ENCODE peak calls at places on chromosome X, in seven cellular contexts. G, Q, H, Z, X, K and S are unnamed samples. For H3K4me1, the result is how much of the 10 kb centered on the place peaks cover.

GRCh38 chrX:113492895-113493294 is 652.3 kb upstream of the AMOT start:
- DNase-seq in G (no peak), Q (no peak), H (no peak), Z (no peak), X (no peak), K (no peak), S (no peak)

GRCh38 chrX:46912673-46913491 is 661 bp downstream of the JADE3 start:
- DNase-seq in G (peak), Q (peak), H (peak), Z (peak), X (peak), K (peak), S (peak)

GRCh38 chrX:134423606-134424005 is 36.4 kb upstream of the HPRT1 start:
- DNase-seq in G (peak), Q (no peak), H (peak), Z (no peak), X (no peak), K (peak), S (no peak)

GRCh38 chrX:39969099-39969825 is 128.5 kb downstream of the BCOR start:
- DNase-seq in G (no peak), Q (no peak), H (no peak), Z (no peak), X (peak), K (no peak), S (peak)

GRCh38 chrX:12007881-12008280 is 130.4 kb upstream of the FRMPD4 start:
- DNase-seq in G (peak), Q (no peak), H (no peak), Z (no peak), X (no peak), K (peak), S (no peak)

GRCh38 chrX:120741452-120741851 is 111.6 kb upstream of the C1GALT1C1 start:
- DNase-seq in G (no peak), Q (no peak), H (no peak), Z (no peak), X (no peak), K (no peak), S (no peak)

GRCh38 chrX:140817943-140818342 is 108.4 kb downstream of the LINC00632 start:
- DNase-seq in G (peak), Q (no peak), H (no peak), Z (no peak), X (no peak), K (peak), S (no peak)

GRCh38 chrX:23202316-23202715 is 132.3 kb upstream of the PTCHD1 start:
- DNase-seq in G (no peak), Q (no peak), H (no peak), Z (no peak), X (no peak), K (no peak), S (no peak)

GRCh38 chrX:116436358-116436816 is at the start of gene SLC6A14:
- DNase-seq in G (no peak), Q (no peak), H (peak), Z (no peak), X (no peak), K (no peak), S (no peak)

GRCh38 chrX:42128587-42128986 is 205.2 kb upstream of the CASK start:
- DNase-seq in G (no peak), Q (no peak), H (no peak), Z (no peak), X (no peak), K (no peak), S (no peak)

GRCh38 chrX:140766024-140766611 is 56.6 kb downstream of the LINC00632 start:
- DNase-seq in G (no peak), Q (no peak), H (peak), Z (peak), X (peak), K (peak), S (no peak)

GRCh38 chrX:119729408-119730201 is 28.8 kb upstream of the SOWAHD start:
- DNase-seq in G (peak), Q (peak), H (peak), Z (no peak), X (peak), K (peak), S (no peak)

GRCh38 chrX:39894626-39895025 is 203.1 kb downstream of the BCOR start:
- DNase-seq in G (no peak), Q (no peak), H (no peak), Z (no peak), X (no peak), K (no peak), S (no peak)

GRCh38 chrX:71536285-71536684 is 3.4 kb downstream of the OGT start:
- DNase-seq in G (no peak), Q (no peak), H (no peak), Z (no peak), X (no peak), K (no peak), S (no peak)

GRCh38 chrX:115147220-115147619 is 42.0 kb upstream of the RBMXL3 start:
- DNase-seq in G (peak), Q (no peak), H (no peak), Z (no peak), X (no peak), K (peak), S (no peak)

GRCh38 chrX:37802028-37802427 is 22.2 kb downstream of the CYBB start:
- DNase-seq in G (no peak), Q (no peak), H (no peak), Z (no peak), X (no peak), K (peak), S (no peak)

GRCh38 chrX:15524417-15524816 is 23.8 kb downstream of the BMX start:
- DNase-seq in G (no peak), Q (no peak), H (no peak), Z (no peak), X (no peak), K (peak), S (no peak)

GRCh38 chrX:45935408-45935807 is 609.8 kb downstream of the ZNF674 start:
- DNase-seq in G (no peak), Q (no peak), H (no peak), Z (no peak), X (no peak), K (no peak), S (no peak)

GRCh38 chrX:116272881-116273280 is 102.3 kb downstream of the AGTR2 start:
- DNase-seq in G (no peak), Q (no peak), H (no peak), Z (no peak), X (no peak), K (no peak), S (no peak)

GRCh38 chrX:8867454-8867853 is 66.3 kb upstream of the FAM9A start:
- DNase-seq in G (no peak), Q (no peak), H (no peak), Z (no peak), X (no peak), K (no peak), S (no peak)

GRCh38 chrX:14802943-14803710 is 69.7 kb downstream of the FANCB start:
- DNase-seq in G (no peak), Q (no peak), H (no peak), Z (no peak), X (no peak), K (peak), S (no peak)

GRCh38 chrX:150616863-150617198 is 48.4 kb downstream of the MTM1 start:
- DNase-seq in G (no peak), Q (no peak), H (no peak), Z (no peak), X (no peak), K (peak), S (no peak)

GRCh38 chrX:118115948-118116307 is 682 bp downstream of the KLHL13 start:
- DNase-seq in G (no peak), Q (no peak), H (no peak), Z (no peak), X (no peak), K (no peak), S (no peak)

GRCh38 chrX:45849261-45849660 is 648.6 kb upstream of the DIPK2B start:
- DNase-seq in G (peak), Q (no peak), H (peak), Z (no peak), X (no peak), K (peak), S (no peak)

GRCh38 chrX:121858867-121859647 is 811.6 kb downstream of the GLUD2 start:
- DNase-seq in G (no peak), Q (no peak), H (no peak), Z (no peak), X (no peak), K (no peak), S (no peak)

GRCh38 chrX:125319646-125320521 is at the start of gene TEX13C:
- DNase-seq in G (no peak), Q (no peak), H (no peak), Z (no peak), X (no peak), K (no peak), S (peak)

GRCh38 chrX:110046971-110047370 is 44.1 kb downstream of the TMEM164 start:
- DNase-seq in G (no peak), Q (no peak), H (no peak), Z (no peak), X (no peak), K (no peak), S (no peak)
- H3K27ac ChIP-seq in G (peak), Q (peak), H (no peak), Z (peak), X (no peak), K (no peak), S (no peak)

GRCh38 chrX:145190801-145191389 is 56.4 kb upstream of the SPANXN1 start:
- DNase-seq in G (no peak), Q (no peak), H (peak), Z (no peak), X (no peak), K (no peak), S (no peak)
- TF ChIP-seq CTCF in G (peak), Q (peak), H (no peak), Z (peak), X (no peak), K (peak), S (no peak)

GRCh38 chrX:2697306-2697705 is 6.2 kb downstream of the CD99 start:
- DNase-seq in G (no peak), Q (no peak), H (no peak), Z (no peak), X (no peak), K (no peak), S (no peak)
- H3K4me1 ChIP-seq in G (under half), Q (half or more), H (under half), Z (half or more), X (half or more), K (under half), S (half or more)

GRCh38 chrX:18722500-18723071 is 15.1 kb downstream of the PPEF1 start:
- DNase-seq in G (no peak), Q (no peak), H (no peak), Z (no peak), X (no peak), K (no peak), S (no peak)
- H3K27ac ChIP-seq in G (peak), Q (no peak), H (no peak), Z (peak), X (no peak), K (no peak), S (peak)

DNA sequence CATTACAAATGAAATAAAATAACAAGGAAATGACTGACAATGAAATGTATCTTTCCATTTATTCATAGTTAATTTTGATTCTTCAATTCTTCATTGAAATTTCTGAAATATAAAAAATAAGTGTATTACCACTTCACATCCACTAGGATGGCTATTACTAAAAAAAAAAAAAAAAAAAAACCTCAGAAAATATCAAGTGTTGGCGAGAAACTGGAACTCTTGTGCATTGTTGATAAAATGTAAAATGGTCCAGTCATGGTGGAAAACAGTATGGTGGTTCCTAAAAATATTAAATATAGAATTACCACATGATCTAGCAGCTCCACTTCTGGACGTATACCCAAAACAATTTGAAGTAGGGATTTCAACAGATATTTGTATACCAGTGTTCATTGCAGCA is 22.9 kb downstream of the PGAM4 start:
- DNase-seq in G (no peak), Q (no peak), H (no peak), Z (no peak), X (no peak), K (no peak), S (no peak)
- TF ChIP-seq CTCF in G (no peak), Q (no peak), H (no peak), Z (no peak), X (no peak), K (no peak), S (no peak)

GRCh38 chrX:129769467-129770154 is 10.1 kb upstream of the SASH3 start:
- DNase-seq in G (no peak), Q (no peak), H (no peak), Z (peak), X (peak), K (peak), S (no peak)

GRCh38 chrX:129777218-129777768 is 2.5 kb upstream of the SASH3 start:
- DNase-seq in G (no peak), Q (peak), H (peak), Z (peak), X (peak), K (no peak), S (peak)

GRCh38 chrX:129772796-129773431 is 6.8 kb upstream of the SASH3 start:
- DNase-seq in G (no peak), Q (peak), H (no peak), Z (peak), X (peak), K (no peak), S (no peak)

GRCh38 chrX:129771266-129771995 is 8.3 kb upstream of the SASH3 start:
- DNase-seq in G (no peak), Q (no peak), H (no peak), Z (peak), X (peak), K (no peak), S (no peak)

GRCh38 chrX:129773649-129774458 is 5.9 kb upstream of the SASH3 start:
- DNase-seq in G (no peak), Q (no peak), H (peak), Z (peak), X (no peak), K (no peak), S (no peak)
- H3K4me1 ChIP-seq in G (under half), Q (under half), H (half or more), Z (under half), X (half or more), K (under half), S (under half)

GRCh38 chrX:48737940-48738339 is 23.6 kb upstream of the GLOD5 start:
- DNase-seq in G (no peak), Q (no peak), H (no peak), Z (no peak), X (no peak), K (no peak), S (no peak)
- H3K27ac ChIP-seq in G (peak), Q (peak), H (peak), Z (peak), X (peak), K (peak), S (peak)

GRCh38 chrX:44400588-44400987 is 57.1 kb upstream of the EFHC2 start:
- DNase-seq in G (no peak), Q (no peak), H (no peak), Z (no peak), X (no peak), K (peak), S (no peak)
- TF ChIP-seq CTCF in G (no peak), Q (no peak), H (no peak), Z (no peak), X (no peak), K (no peak), S (no peak)

DNA sequence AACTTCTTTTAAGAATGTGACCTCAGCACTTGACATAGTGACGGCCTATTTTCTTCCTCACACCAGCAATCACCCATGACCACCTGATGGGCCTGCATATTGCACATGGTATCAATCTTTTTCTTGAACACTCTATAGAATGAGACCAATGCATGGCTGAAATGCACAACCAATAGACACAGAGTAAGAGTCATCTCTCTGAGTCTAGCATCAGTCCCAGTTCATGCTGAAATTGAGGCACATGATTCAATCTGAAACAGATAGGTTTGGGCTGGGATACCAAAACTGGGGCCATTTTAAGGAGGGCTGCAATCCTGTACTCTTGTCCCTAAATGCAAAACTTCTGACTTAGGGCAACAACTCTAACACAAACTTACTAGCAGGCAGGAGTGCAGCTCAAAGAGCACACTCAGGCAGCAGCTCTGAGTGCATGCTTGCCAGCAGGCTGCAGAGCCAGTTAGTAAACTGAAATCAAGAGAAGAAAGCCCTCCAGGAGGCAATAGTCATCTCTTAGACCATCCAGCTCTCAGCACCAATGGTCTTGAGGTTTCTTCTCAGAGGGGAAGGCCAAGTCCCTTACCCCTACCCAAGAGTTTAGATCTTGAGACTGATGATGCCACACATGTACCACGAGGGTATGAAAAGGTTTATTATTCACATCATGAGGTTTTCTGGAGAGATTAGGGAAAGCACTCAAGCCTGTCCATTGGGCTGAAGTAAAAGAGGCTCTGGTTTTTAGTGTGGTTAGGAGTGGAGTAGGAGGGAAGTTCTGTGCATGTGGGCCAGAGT is 24.7 kb upstream of the GPR101 start:
- DNase-seq in G (no peak), Q (no peak), H (no peak), Z (no peak), X (no peak), K (no peak), S (no peak)
- H3K4me1 ChIP-seq in G (under half), Q (under half), H (under half), Z (under half), X (under half), K (under half), S (under half)

DNA sequence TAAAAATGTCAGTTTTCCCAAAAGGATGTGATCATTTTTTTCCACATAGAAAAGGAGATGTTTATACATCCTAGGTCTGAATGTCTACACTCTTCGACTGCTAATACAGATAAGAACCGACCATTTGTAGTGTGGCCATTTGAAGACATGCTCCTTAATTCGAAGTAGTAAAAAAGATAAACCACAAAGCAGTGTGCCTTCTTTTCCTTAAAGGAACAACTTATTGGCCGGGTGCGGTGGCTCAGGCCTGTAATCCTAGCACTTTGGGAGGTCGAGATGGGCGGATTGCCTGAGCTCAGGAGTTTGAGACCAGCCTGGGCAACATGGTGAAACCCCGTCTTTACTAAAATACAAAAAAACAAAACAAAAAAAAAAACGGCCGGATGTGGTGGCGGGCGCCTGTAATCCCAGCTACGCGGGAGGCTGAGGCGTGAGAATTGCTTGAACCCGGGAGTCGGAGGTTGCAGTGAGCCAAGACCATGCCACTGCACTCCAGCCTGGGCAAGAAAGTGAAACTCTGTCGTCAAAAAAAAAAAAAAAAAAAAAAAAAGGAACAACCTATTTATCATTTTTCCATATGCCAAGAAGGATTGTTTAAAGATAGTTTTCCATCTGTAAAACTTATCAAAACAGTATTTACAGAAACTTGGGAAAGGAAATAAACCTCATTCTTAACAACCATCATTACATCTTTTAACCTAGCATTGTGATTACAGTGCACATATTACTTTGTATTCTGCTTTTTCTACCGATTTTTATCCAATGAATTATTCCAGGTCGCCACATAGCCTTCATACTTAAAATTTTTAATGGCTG is 2.6 kb downstream of the INTS6L start:
- DNase-seq in G (no peak), Q (no peak), H (no peak), Z (no peak), X (no peak), K (peak), S (peak)
- H3K27ac ChIP-seq in G (no peak), Q (peak), H (no peak), Z (no peak), X (no peak), K (peak), S (no peak)